ENCODE peak calls at places on chromosomes 6 and 20, in ten cellular contexts. B is NB4, K is AG09319, U is hepatocyte, J is SK-N-SH, W is fibroblast of lung, O is ascending aorta, V is AG04450, S is activated B cell treated with CpG ODN at 0.5 μM for 24 hours, H is foreskin fibroblast. A is an unnamed sample.

GRCh38 chr6:149964243-149965190 is 774 bp downstream of the ULBP1 start:
- DNase-seq in K (no peak), V (no peak), J (peak; percentile 50), U (no peak), B (no peak), S (no peak), H (peak; percentile 57), O (no peak), W (peak; percentile 30), A (peak; percentile 43)

GRCh38 chr6:11918021-11918738 is 93.9 kb upstream of the HIVEP1 start:
- DNase-seq in S (no peak), U (peak; percentile 76), O (no peak), W (peak; percentile 71), J (peak; percentile 32), H (peak; percentile 78), K (peak; percentile 58), B (no peak), V (peak; percentile 29), A (no peak)

GRCh38 chr20:23397961-23398360 is 23.3 kb downstream of the NAPB start:
- DNase-seq in H (peak; percentile 69), O (no peak), K (no peak), B (peak; percentile 18), U (no peak), W (peak; percentile 38), S (no peak), V (peak; percentile 11), J (no peak), A (no peak)

GRCh38 chr6:166006593-166007301 is 160.9 kb downstream of the TBXT start:
- DNase-seq in K (no peak), B (no peak), O (no peak), H (peak; percentile 53), U (no peak), J (peak; percentile 46), V (no peak), W (peak; percentile 88), S (no peak), A (no peak)

GRCh38 chr20:61719691-61720347 is 345.9 kb downstream of the TAF4 start:
- DNase-seq in K (no peak), V (no peak), W (peak; percentile 5), B (no peak), U (no peak), J (no peak), S (no peak), O (no peak), H (no peak), A (no peak)

GRCh38 chr6:170131351-170131750 is 159.5 kb downstream of the DLL1 start:
- DNase-seq in U (no peak), H (no peak), O (peak; percentile 54), K (no peak), B (no peak), W (no peak), V (no peak), S (no peak), J (no peak), A (no peak)

GRCh38 chr6:41077536-41077935 is 4.8 kb downstream of the NFYA start:
- DNase-seq in J (no peak), V (no peak), H (no peak), S (no peak), U (no peak), B (no peak), W (no peak), K (no peak), O (no peak), A (no peak)

GRCh38 chr20:34567885-34568865 is 9.7 kb downstream of the MAP1LC3A start:
- DNase-seq in S (no peak), B (no peak), J (no peak), O (no peak), H (no peak), U (no peak), V (no peak), W (no peak), K (no peak), A (no peak)

GRCh38 chr6:3147914-3148757 is 9.2 kb downstream of the TUBB2A start:
- DNase-seq in H (no peak), K (no peak), V (no peak), B (no peak), U (no peak), J (no peak), O (no peak), S (no peak), W (no peak), A (no peak)

GRCh38 chr6:31546339-31546961 is at the start of gene ATP6V1G2:
- DNase-seq in B (peak; percentile 94), V (peak; percentile 86), J (peak; percentile 78), S (peak; percentile 79), O (peak; percentile 95), H (peak; percentile 97), U (peak; percentile 94), W (peak; percentile 97), K (peak; percentile 81), A (peak; percentile 87)

GRCh38 chr6:31548423-31548873 is 1.0 kb downstream of the NFKBIL1 start:
- DNase-seq in U (no peak), J (no peak), O (no peak), H (no peak), W (no peak), K (no peak), S (no peak), V (no peak), B (peak; percentile 49), A (no peak)

GRCh38 chr6:31545291-31545690 is 1.1 kb downstream of the ATP6V1G2 start:
- DNase-seq in B (no peak), J (no peak), W (no peak), S (no peak), H (no peak), K (no peak), V (no peak), U (no peak), O (no peak), A (no peak)

GRCh38 chr6:31547727-31548422 is 467 bp downstream of the NFKBIL1 start:
- DNase-seq in H (no peak), S (no peak), B (no peak), K (no peak), O (no peak), U (no peak), W (no peak), V (no peak), J (peak; percentile 67), A (no peak)

GRCh38 chr6:31546962-31547726 is at the start of gene NFKBIL1:
- DNase-seq in W (peak; percentile 99), S (peak; percentile 85), K (peak; percentile 95), V (peak; percentile 94), J (peak; percentile 90), O (peak; percentile 99), B (peak; percentile 100), U (peak; percentile 97), H (peak; percentile 99), A (peak; percentile 67)
- TF ChIP-seq CTCF in W (no peak), S (no peak), K (no peak), V (no peak), J (no peak), O (no peak), B (no peak), U (no peak), H (no peak), A (no peak)

DNA sequence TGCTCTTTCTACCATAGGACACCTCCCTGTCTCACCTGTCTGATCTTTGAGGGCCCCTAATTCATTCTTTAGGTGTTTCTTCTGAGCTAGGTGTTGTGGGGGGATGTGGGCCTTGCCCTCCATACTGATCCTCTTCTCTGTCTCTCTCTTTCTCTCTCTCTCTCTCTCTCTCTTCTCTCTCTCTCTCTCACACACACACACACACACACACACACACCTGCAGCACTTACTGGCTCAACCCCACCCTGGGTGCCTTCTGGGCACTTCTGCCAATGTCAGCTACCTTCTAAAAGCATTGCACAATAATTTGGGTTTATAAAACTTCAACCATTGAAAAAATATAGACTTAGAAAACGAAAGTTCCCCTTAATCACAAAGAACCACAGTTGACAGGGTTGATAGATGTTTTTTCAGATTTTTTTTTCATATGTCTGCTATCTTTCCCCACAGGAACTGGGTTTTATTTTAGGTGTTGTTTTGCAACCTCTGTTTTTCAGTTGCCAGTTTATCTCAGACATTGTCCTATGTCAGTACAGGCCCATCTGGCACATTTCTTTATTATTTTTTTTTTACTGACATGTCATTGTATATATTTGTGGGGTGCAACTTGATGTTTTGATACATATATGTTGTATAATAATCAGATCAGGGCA is 28.1 kb downstream of the PKIG start:
- DNase-seq in K (no peak), O (no peak), W (no peak), V (no peak), B (peak; percentile 25), U (no peak), S (no peak), H (no peak), J (no peak), A (no peak)
- TF ChIP-seq CTCF in K (no peak), O (no peak), W (no peak), V (no peak), B (no peak), U (no peak), S (no peak), H (no peak), J (no peak), A (peak; percentile 24)

GRCh38 chr6:158027590-158028285 is 46.1 kb downstream of the SYNJ2 start:
- DNase-seq in W (peak; percentile 73), U (peak; percentile 3), K (no peak), H (no peak), S (no peak), J (no peak), B (no peak), O (no peak), V (no peak), A (no peak)

GRCh38 chr6:158024566-158025297 is 43.1 kb downstream of the SYNJ2 start:
- DNase-seq in S (no peak), H (no peak), U (peak; percentile 2), O (no peak), J (no peak), V (no peak), B (no peak), K (no peak), W (peak; percentile 71), A (no peak)

GRCh38 chr6:158026901-158027589 is 45.4 kb downstream of the SYNJ2 start:
- DNase-seq in U (peak; percentile 6), K (no peak), J (no peak), H (no peak), V (no peak), W (no peak), S (peak; percentile 18), B (no peak), O (no peak), A (no peak)

GRCh38 chr6:158028421-158028820 is 46.8 kb downstream of the SYNJ2 start:
- DNase-seq in B (no peak), S (no peak), W (no peak), J (no peak), V (no peak), H (no peak), K (no peak), O (no peak), U (peak; percentile 4), A (no peak)

GRCh38 chr6:158026054-158026900 is 44.6 kb downstream of the SYNJ2 start:
- DNase-seq in K (peak; percentile 82), S (peak; percentile 77), V (peak; percentile 92), O (peak; percentile 95), U (peak; percentile 92), H (peak; percentile 94), J (peak; percentile 79), W (peak; percentile 97), B (peak; percentile 90), A (peak; percentile 49)
- TF ChIP-seq CTCF in K (peak; percentile 54), S (peak; percentile 63), V (peak; percentile 68), O (peak; percentile 46), U (peak; percentile 21), H (peak; percentile 52), J (peak; percentile 83), W (peak; percentile 48), B (peak; percentile 88), A (peak; percentile 35)

DNA sequence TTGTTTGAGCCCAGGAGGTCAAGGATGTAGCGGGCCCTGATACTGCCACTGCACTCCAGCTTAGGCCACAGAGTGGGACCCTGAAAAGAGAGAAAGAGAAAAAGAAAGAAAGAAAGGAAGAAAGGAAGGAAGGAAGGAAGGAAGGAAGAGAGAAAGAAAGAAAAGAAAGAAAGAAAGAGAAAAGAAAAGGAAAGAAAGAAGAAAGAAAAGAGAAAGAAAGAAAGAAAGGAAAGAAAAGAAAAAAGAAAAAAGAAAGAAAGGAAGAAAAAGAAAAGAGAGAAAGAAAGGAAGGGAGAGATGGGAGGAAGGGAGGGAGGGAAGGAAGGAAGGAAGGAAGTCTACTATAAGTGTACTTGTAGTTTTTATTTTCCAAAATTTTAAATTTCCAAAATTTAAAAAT is 42.2 kb upstream of the AKAP12 start:
- DNase-seq in S (no peak), V (no peak), J (no peak), K (no peak), W (no peak), H (no peak), B (no peak), U (no peak), O (no peak), A (no peak)
- TF ChIP-seq CTCF in S (no peak), V (no peak), J (no peak), K (no peak), W (no peak), H (no peak), B (no peak), U (no peak), O (no peak), A (no peak)